ENCODE peak calls at places on chromosome 17, in nine cellular contexts. Q is GM23248; U is ovary; S is hepatocyte; I is uterus; O is tibial nerve; J is neural progenitor cell; Z is CD4-positive, alpha-beta T cell; L is mammary epithelial cell. R is an unnamed sample.

GRCh38 chr17:1649844-1650409 is at the start of gene RILP:
- DNase-seq in O (peak), L (peak), Z (no peak), Q (peak), U (peak), J (no peak), I (peak), S (peak), R (no peak)

GRCh38 chr17:50187741-50188520 is 13.5 kb downstream of the COL1A1 start:
- DNase-seq in I (no peak), O (no peak), U (no peak), L (no peak), S (no peak), J (no peak), Q (peak), Z (no peak), R (no peak)

GRCh38 chr17:40699359-40699758 is 4.2 kb downstream of the KRT24 start:
- DNase-seq in J (no peak), U (no peak), Z (no peak), S (peak), O (peak), L (no peak), Q (no peak), I (peak), R (no peak)

GRCh38 chr17:9566067-9566466 is 9.6 kb downstream of the STX8 start:
- DNase-seq in I (no peak), J (no peak), U (no peak), O (no peak), L (peak), Q (no peak), Z (no peak), S (no peak), R (no peak)

GRCh38 chr17:61000911-61001310 is 323.3 kb downstream of the BCAS3 start:
- DNase-seq in Q (peak), L (no peak), S (peak), U (no peak), I (no peak), J (peak), O (no peak), Z (no peak), R (no peak)

GRCh38 chr17:1181769-1182137 is 2.0 kb upstream of the ABR start:
- DNase-seq in L (no peak), I (no peak), U (no peak), J (no peak), Q (no peak), O (no peak), S (no peak), Z (no peak), R (no peak)

GRCh38 chr17:19716108-19717030 is at the start of gene SLC47A2:
- DNase-seq in Z (no peak), U (no peak), O (no peak), L (no peak), I (no peak), Q (no peak), S (no peak), J (peak), R (peak)

GRCh38 chr17:57982452-57983170 is 5.4 kb downstream of the VEZF1 start:
- DNase-seq in I (no peak), J (no peak), Q (no peak), Z (no peak), S (no peak), U (no peak), O (no peak), L (no peak), R (no peak)

GRCh38 chr17:57106107-57106835 is 21.2 kb downstream of the AKAP1 start:
- DNase-seq in L (no peak), O (no peak), Q (no peak), I (no peak), U (no peak), S (no peak), J (peak), Z (no peak), R (peak)

GRCh38 chr17:10336393-10336792 is 36.4 kb downstream of the MYH13 start:
- DNase-seq in L (no peak), U (no peak), J (peak), I (no peak), Q (no peak), S (no peak), Z (no peak), O (no peak), R (no peak)

GRCh38 chr17:28925912-28926365 is 23.1 kb upstream of the DHRS13 start:
- DNase-seq in J (no peak), U (no peak), Q (peak), O (no peak), I (no peak), S (no peak), L (peak), Z (peak), R (no peak)
- H3K27ac ChIP-seq in J (no peak), U (no peak), Q (peak), O (peak), I (peak), S (no peak), L (peak), Z (peak), R (no peak)

GRCh38 chr17:76584427-76585047 is 1.1 kb downstream of the ST6GALNAC2 start:
- DNase-seq in L (peak), J (peak), U (no peak), O (no peak), Q (no peak), S (peak), I (no peak), Z (no peak), R (no peak)
- H3K27ac ChIP-seq in L (peak), J (no peak), U (no peak), O (peak), Q (no peak), S (no peak), I (peak), Z (no peak), R (no peak)

GRCh38 chr17:67605259-67605912 is 112.3 kb upstream of the NOL11 start:
- DNase-seq in U (peak), S (no peak), Q (no peak), L (no peak), J (no peak), O (no peak), Z (no peak), I (peak), R (peak)
- H3K27ac ChIP-seq in U (no peak), S (no peak), Q (no peak), L (no peak), J (no peak), O (peak), Z (no peak), I (no peak), R (no peak)

GRCh38 chr17:45043268-45043681 is 8.2 kb downstream of the DCAKD start:
- DNase-seq in Z (no peak), U (no peak), J (no peak), O (no peak), I (no peak), Q (peak), L (peak), S (no peak), R (peak)
- H3K27ac ChIP-seq in Z (no peak), U (no peak), J (no peak), O (peak), I (no peak), Q (no peak), L (peak), S (no peak), R (no peak)

GRCh38 chr17:68134046-68134637 is 98.6 kb downstream of the KPNA2 start:
- DNase-seq in J (no peak), U (no peak), I (no peak), O (no peak), Q (no peak), L (no peak), S (no peak), Z (no peak), R (no peak)
- H3K27ac ChIP-seq in J (no peak), U (no peak), I (no peak), O (no peak), Q (no peak), L (no peak), S (no peak), Z (no peak), R (no peak)

R was measured in substantia nigra.